ENCODE peak calls at places on chromosomes 2 and 18, in ten cellular contexts. One of them, this sample, is unnamed.

GRCh38 chr18:76494181-76494540 is 881 bp downstream of the ZNF516 start:
- DNase-seq in CD8-positive, alpha-beta T cell: no peak
- DNase-seq in fibroblast of pulmonary artery: peak; percentile 42
- DNase-seq in HFF-Myc: no peak
- DNase-seq in ovary: peak; percentile 74
- DNase-seq in HCT116: no peak
- DNase-seq in tibial artery: peak; percentile 47
- DNase-seq in endothelial cell of umbilical vein: no peak
- DNase-seq in OCI-LY7: peak; percentile 37
- DNase-seq in AG04450: no peak
- DNase-seq in this sample: peak; percentile 70

GRCh38 chr2:199463000-199463692 is 5.4 kb upstream of the SATB2 start:
- DNase-seq in HCT116: no peak
- DNase-seq in AG04450: no peak
- DNase-seq in tibial artery: no peak
- DNase-seq in HFF-Myc: no peak
- DNase-seq in fibroblast of pulmonary artery: peak; percentile 41
- DNase-seq in OCI-LY7: peak; percentile 65
- DNase-seq in CD8-positive, alpha-beta T cell: peak; percentile 41
- DNase-seq in endothelial cell of umbilical vein: peak; percentile 30
- DNase-seq in ovary: no peak
- DNase-seq in this sample: peak; percentile 91

GRCh38 chr2:231160701-231161100 is 35.9 kb upstream of the HTR2B start:
- DNase-seq in HCT116: no peak
- DNase-seq in ovary: no peak
- DNase-seq in OCI-LY7: no peak
- DNase-seq in CD8-positive, alpha-beta T cell: no peak
- DNase-seq in AG04450: no peak
- DNase-seq in tibial artery: no peak
- DNase-seq in endothelial cell of umbilical vein: no peak
- DNase-seq in HFF-Myc: no peak
- DNase-seq in fibroblast of pulmonary artery: no peak
- DNase-seq in this sample: no peak

GRCh38 chr2:197292614-197293013 is 18.0 kb downstream of the ANKRD44 start:
- DNase-seq in tibial artery: no peak
- DNase-seq in ovary: no peak
- DNase-seq in CD8-positive, alpha-beta T cell: no peak
- DNase-seq in OCI-LY7: peak; percentile 64
- DNase-seq in HFF-Myc: no peak
- DNase-seq in endothelial cell of umbilical vein: no peak
- DNase-seq in fibroblast of pulmonary artery: no peak
- DNase-seq in HCT116: no peak
- DNase-seq in AG04450: no peak
- DNase-seq in this sample: no peak

GRCh38 chr2:234518986-234519642 is 22.2 kb upstream of the ARL4C start:
- DNase-seq in CD8-positive, alpha-beta T cell: no peak
- DNase-seq in endothelial cell of umbilical vein: no peak
- DNase-seq in AG04450: no peak
- DNase-seq in OCI-LY7: no peak
- DNase-seq in tibial artery: no peak
- DNase-seq in ovary: no peak
- DNase-seq in fibroblast of pulmonary artery: no peak
- DNase-seq in HCT116: no peak
- DNase-seq in HFF-Myc: no peak
- DNase-seq in this sample: no peak

GRCh38 chr2:174007010-174007409 is 41.8 kb upstream of the SP3 start:
- DNase-seq in HFF-Myc: no peak
- DNase-seq in ovary: no peak
- DNase-seq in fibroblast of pulmonary artery: no peak
- DNase-seq in OCI-LY7: no peak
- DNase-seq in AG04450: no peak
- DNase-seq in HCT116: no peak
- DNase-seq in CD8-positive, alpha-beta T cell: no peak
- DNase-seq in tibial artery: no peak
- DNase-seq in endothelial cell of umbilical vein: no peak
- DNase-seq in this sample: no peak

GRCh38 chr2:72109291-72109690 is 38.4 kb downstream of the CYP26B1 start:
- DNase-seq in OCI-LY7: no peak
- DNase-seq in ovary: no peak
- DNase-seq in CD8-positive, alpha-beta T cell: no peak
- DNase-seq in HCT116: no peak
- DNase-seq in HFF-Myc: no peak
- DNase-seq in tibial artery: no peak
- DNase-seq in AG04450: no peak
- DNase-seq in fibroblast of pulmonary artery: no peak
- DNase-seq in endothelial cell of umbilical vein: no peak
- DNase-seq in this sample: no peak

GRCh38 chr2:152396051-152396511 is 61.1 kb downstream of the FMNL2 start:
- DNase-seq in OCI-LY7: no peak
- DNase-seq in CD8-positive, alpha-beta T cell: no peak
- DNase-seq in endothelial cell of umbilical vein: no peak
- DNase-seq in HCT116: no peak
- DNase-seq in ovary: no peak
- DNase-seq in tibial artery: no peak
- DNase-seq in fibroblast of pulmonary artery: no peak
- DNase-seq in HFF-Myc: no peak
- DNase-seq in AG04450: no peak
- DNase-seq in this sample: no peak

GRCh38 chr18:75533954-75534353 is 106.5 kb upstream of the SMIM21 start:
- DNase-seq in tibial artery: no peak
- DNase-seq in AG04450: no peak
- DNase-seq in endothelial cell of umbilical vein: no peak
- DNase-seq in ovary: no peak
- DNase-seq in CD8-positive, alpha-beta T cell: no peak
- DNase-seq in fibroblast of pulmonary artery: peak; percentile 52
- DNase-seq in OCI-LY7: no peak
- DNase-seq in HFF-Myc: no peak
- DNase-seq in HCT116: no peak
- DNase-seq in this sample: no peak

GRCh38 chr2:78979380-78980238 is 45.9 kb upstream of the REG3G start:
- DNase-seq in AG04450: no peak
- DNase-seq in endothelial cell of umbilical vein: peak; percentile 69
- DNase-seq in tibial artery: no peak
- DNase-seq in fibroblast of pulmonary artery: peak; percentile 62
- DNase-seq in CD8-positive, alpha-beta T cell: no peak
- DNase-seq in HFF-Myc: no peak
- DNase-seq in HCT116: no peak
- DNase-seq in ovary: no peak
- DNase-seq in OCI-LY7: peak; percentile 82
- DNase-seq in this sample: peak; percentile 89

GRCh38 chr2:95206086-95206485 is 1.2 kb upstream of the ZNF892 start:
- DNase-seq in CD8-positive, alpha-beta T cell: no peak
- DNase-seq in fibroblast of pulmonary artery: no peak
- DNase-seq in tibial artery: no peak
- DNase-seq in HFF-Myc: no peak
- DNase-seq in endothelial cell of umbilical vein: no peak
- DNase-seq in AG04450: no peak
- DNase-seq in HCT116: no peak
- DNase-seq in ovary: no peak
- DNase-seq in OCI-LY7: no peak
- DNase-seq in this sample: peak; percentile 16

GRCh38 chr2:95204396-95204795 is 2.9 kb upstream of the ZNF892 start:
- DNase-seq in fibroblast of pulmonary artery: no peak
- DNase-seq in ovary: no peak
- DNase-seq in HFF-Myc: no peak
- DNase-seq in HCT116: no peak
- DNase-seq in endothelial cell of umbilical vein: no peak
- DNase-seq in OCI-LY7: no peak
- DNase-seq in tibial artery: no peak
- DNase-seq in CD8-positive, alpha-beta T cell: no peak
- DNase-seq in AG04450: no peak
- DNase-seq in this sample: no peak

GRCh38 chr2:95208101-95208500 is 780 bp downstream of the ZNF892 start:
- DNase-seq in OCI-LY7: no peak
- DNase-seq in AG04450: no peak
- DNase-seq in endothelial cell of umbilical vein: no peak
- DNase-seq in ovary: no peak
- DNase-seq in HCT116: no peak
- DNase-seq in tibial artery: no peak
- DNase-seq in fibroblast of pulmonary artery: peak; percentile 9
- DNase-seq in HFF-Myc: no peak
- DNase-seq in CD8-positive, alpha-beta T cell: no peak
- DNase-seq in this sample: no peak

GRCh38 chr2:95203911-95204310 is 3.4 kb upstream of the ZNF892 start:
- DNase-seq in CD8-positive, alpha-beta T cell: no peak
- DNase-seq in ovary: no peak
- DNase-seq in OCI-LY7: no peak
- DNase-seq in HCT116: no peak
- DNase-seq in endothelial cell of umbilical vein: no peak
- DNase-seq in AG04450: no peak
- DNase-seq in tibial artery: no peak
- DNase-seq in fibroblast of pulmonary artery: no peak
- DNase-seq in HFF-Myc: no peak
- DNase-seq in this sample: no peak

GRCh38 chr2:95207111-95207961 is at the start of gene ZNF892:
- DNase-seq in tibial artery: peak; percentile 90
- DNase-seq in ovary: peak; percentile 89
- DNase-seq in endothelial cell of umbilical vein: peak; percentile 90
- DNase-seq in AG04450: peak; percentile 58
- DNase-seq in OCI-LY7: peak; percentile 88
- DNase-seq in CD8-positive, alpha-beta T cell: peak; percentile 73
- DNase-seq in HCT116: peak; percentile 38
- DNase-seq in HFF-Myc: peak; percentile 63
- DNase-seq in fibroblast of pulmonary artery: peak; percentile 90
- DNase-seq in this sample: peak; percentile 93
- TF ChIP-seq CTCF in tibial artery: no peak
- TF ChIP-seq CTCF in ovary: no peak
- TF ChIP-seq CTCF in endothelial cell of umbilical vein: no peak
- TF ChIP-seq CTCF in AG04450: peak; percentile 28
- TF ChIP-seq CTCF in OCI-LY7: peak; percentile 63
- TF ChIP-seq CTCF in CD8-positive, alpha-beta T cell: no peak
- TF ChIP-seq CTCF in HCT116: no peak
- TF ChIP-seq CTCF in HFF-Myc: peak; percentile 28
- TF ChIP-seq CTCF in fibroblast of pulmonary artery: peak; percentile 17
- TF ChIP-seq CTCF in this sample: peak; percentile 10

GRCh38 chr2:172953411-172953810 is 122.2 kb upstream of the MAP3K20 start:
- DNase-seq in fibroblast of pulmonary artery: no peak
- DNase-seq in AG04450: no peak
- DNase-seq in HFF-Myc: no peak
- DNase-seq in ovary: no peak
- DNase-seq in CD8-positive, alpha-beta T cell: no peak
- DNase-seq in OCI-LY7: no peak
- DNase-seq in tibial artery: no peak
- DNase-seq in endothelial cell of umbilical vein: no peak
- DNase-seq in HCT116: no peak
- DNase-seq in this sample: no peak

GRCh38 chr2:172957734-172958133 is 117.9 kb upstream of the MAP3K20 start:
- DNase-seq in CD8-positive, alpha-beta T cell: no peak
- DNase-seq in OCI-LY7: no peak
- DNase-seq in tibial artery: no peak
- DNase-seq in fibroblast of pulmonary artery: no peak
- DNase-seq in HCT116: no peak
- DNase-seq in ovary: no peak
- DNase-seq in AG04450: no peak
- DNase-seq in endothelial cell of umbilical vein: no peak
- DNase-seq in HFF-Myc: no peak
- DNase-seq in this sample: no peak

GRCh38 chr2:172951554-172951953 is 124.1 kb upstream of the MAP3K20 start:
- DNase-seq in HFF-Myc: no peak
- DNase-seq in CD8-positive, alpha-beta T cell: no peak
- DNase-seq in OCI-LY7: no peak
- DNase-seq in fibroblast of pulmonary artery: no peak
- DNase-seq in AG04450: no peak
- DNase-seq in HCT116: no peak
- DNase-seq in tibial artery: no peak
- DNase-seq in endothelial cell of umbilical vein: no peak
- DNase-seq in ovary: no peak
- DNase-seq in this sample: no peak

GRCh38 chr2:172953970-172954852 is 121.4 kb upstream of the MAP3K20 start:
- DNase-seq in endothelial cell of umbilical vein: no peak
- DNase-seq in OCI-LY7: no peak
- DNase-seq in CD8-positive, alpha-beta T cell: no peak
- DNase-seq in HCT116: no peak
- DNase-seq in tibial artery: no peak
- DNase-seq in HFF-Myc: no peak
- DNase-seq in AG04450: no peak
- DNase-seq in ovary: no peak
- DNase-seq in fibroblast of pulmonary artery: no peak
- DNase-seq in this sample: no peak

DNA sequence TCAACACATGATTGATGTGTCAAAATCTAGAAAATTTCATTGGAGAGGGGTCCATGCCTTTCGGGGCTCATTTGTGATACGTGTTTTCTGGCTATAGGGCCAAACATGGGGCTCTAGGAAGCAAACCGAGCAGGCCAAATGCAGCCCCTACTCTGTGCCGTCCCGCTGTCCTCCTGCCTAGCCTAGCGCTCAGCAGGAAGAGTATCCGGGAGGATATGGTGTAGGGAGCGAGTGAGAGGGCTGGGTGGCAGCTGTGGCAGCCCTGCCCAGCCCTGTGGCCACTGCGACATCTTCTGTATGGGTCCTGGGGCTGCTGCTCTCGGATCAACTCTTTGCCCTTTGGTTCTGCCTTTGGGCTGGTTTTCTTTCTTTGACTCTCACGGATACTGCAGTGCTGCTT is 120.1 kb upstream of the MAP3K20 start:
- DNase-seq in fibroblast of pulmonary artery: no peak
- DNase-seq in tibial artery: no peak
- DNase-seq in endothelial cell of umbilical vein: no peak
- DNase-seq in ovary: no peak
- DNase-seq in AG04450: no peak
- DNase-seq in OCI-LY7: no peak
- DNase-seq in CD8-positive, alpha-beta T cell: no peak
- DNase-seq in HCT116: no peak
- DNase-seq in HFF-Myc: no peak
- DNase-seq in this sample: no peak
- TF ChIP-seq CTCF in fibroblast of pulmonary artery: no peak
- TF ChIP-seq CTCF in tibial artery: no peak
- TF ChIP-seq CTCF in endothelial cell of umbilical vein: no peak
- TF ChIP-seq CTCF in ovary: no peak
- TF ChIP-seq CTCF in AG04450: no peak
- TF ChIP-seq CTCF in OCI-LY7: no peak
- TF ChIP-seq CTCF in CD8-positive, alpha-beta T cell: no peak
- TF ChIP-seq CTCF in HCT116: no peak
- TF ChIP-seq CTCF in HFF-Myc: no peak
- TF ChIP-seq CTCF in this sample: no peak

GRCh38 chr2:43081131-43081745 is 145.2 kb downstream of the ZFP36L2 start:
- DNase-seq in ovary: no peak
- DNase-seq in fibroblast of pulmonary artery: no peak
- DNase-seq in tibial artery: no peak
- DNase-seq in endothelial cell of umbilical vein: no peak
- DNase-seq in AG04450: no peak
- DNase-seq in OCI-LY7: no peak
- DNase-seq in HCT116: no peak
- DNase-seq in HFF-Myc: no peak
- DNase-seq in CD8-positive, alpha-beta T cell: no peak
- DNase-seq in this sample: no peak
- TF ChIP-seq CTCF in ovary: no peak
- TF ChIP-seq CTCF in fibroblast of pulmonary artery: no peak
- TF ChIP-seq CTCF in tibial artery: no peak
- TF ChIP-seq CTCF in endothelial cell of umbilical vein: no peak
- TF ChIP-seq CTCF in AG04450: no peak
- TF ChIP-seq CTCF in OCI-LY7: no peak
- TF ChIP-seq CTCF in HCT116: no peak
- TF ChIP-seq CTCF in HFF-Myc: no peak
- TF ChIP-seq CTCF in CD8-positive, alpha-beta T cell: no peak
- TF ChIP-seq CTCF in this sample: no peak

DNA sequence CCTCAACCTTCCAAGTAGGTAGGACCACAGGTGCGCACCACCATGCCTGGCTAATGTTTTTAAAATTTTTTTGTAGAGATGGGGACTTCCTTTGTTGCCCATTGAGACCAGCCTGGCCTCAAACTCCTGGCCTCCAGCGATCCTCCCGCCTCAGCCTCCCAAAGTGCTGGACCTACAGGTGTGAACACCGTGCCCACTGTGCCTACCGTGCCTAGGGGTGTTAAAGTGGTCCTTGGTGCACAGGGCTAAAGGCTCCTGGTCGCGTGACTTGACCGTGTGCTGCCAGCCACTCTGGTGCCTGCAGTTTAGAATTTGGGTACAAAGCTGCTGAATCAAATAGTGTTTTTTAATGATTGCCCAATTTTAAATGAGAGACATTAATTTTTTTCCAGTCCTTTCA is 51.0 kb upstream of the KCNG2 start:
- DNase-seq in OCI-LY7: no peak
- DNase-seq in HCT116: no peak
- DNase-seq in fibroblast of pulmonary artery: no peak
- DNase-seq in CD8-positive, alpha-beta T cell: no peak
- DNase-seq in AG04450: no peak
- DNase-seq in endothelial cell of umbilical vein: no peak
- DNase-seq in ovary: no peak
- DNase-seq in HFF-Myc: no peak
- DNase-seq in tibial artery: no peak
- DNase-seq in this sample: no peak
- TF ChIP-seq CTCF in OCI-LY7: no peak
- TF ChIP-seq CTCF in HCT116: no peak
- TF ChIP-seq CTCF in fibroblast of pulmonary artery: no peak
- TF ChIP-seq CTCF in CD8-positive, alpha-beta T cell: no peak
- TF ChIP-seq CTCF in AG04450: no peak
- TF ChIP-seq CTCF in endothelial cell of umbilical vein: no peak
- TF ChIP-seq CTCF in ovary: no peak
- TF ChIP-seq CTCF in HFF-Myc: no peak
- TF ChIP-seq CTCF in tibial artery: no peak
- TF ChIP-seq CTCF in this sample: no peak

This sample was measured in nephron progenitor cell.